ENCODE peak calls at places on chromosomes 2 and 18, in four cellular contexts. R, A, Z and J are unnamed samples. For H3K4me1, the result is how much of the 10 kb centered on the place peaks cover.

GRCh38 chr2:186732843-186733242 is 39.0 kb downstream of the FAM171B start:
- DNase-seq in R (no peak), A (no peak), Z (no peak), J (no peak)

GRCh38 chr2:30565860-30566358 is 118.9 kb downstream of the LCLAT1 start:
- DNase-seq in A (no peak), Z (no peak), R (no peak), J (no peak)

GRCh38 chr2:107602801-107603200 is 223.9 kb upstream of the RGPD4 start:
- DNase-seq in R (no peak), A (no peak), Z (no peak), J (no peak)

GRCh38 chr2:136013286-136013685 is 27.9 kb upstream of the DARS1 start:
- DNase-seq in R (no peak), A (no peak), Z (no peak), J (no peak)

GRCh38 chr2:196186266-196186980 is 15.0 kb upstream of the STK17B start:
- DNase-seq in A (no peak), Z (no peak), R (no peak), J (no peak)

GRCh38 chr2:30666307-30666874 is 140.9 kb downstream of the CAPN13 start:
- DNase-seq in A (no peak), Z (no peak), R (no peak), J (peak)

GRCh38 chr18:45110577-45111506 is 430.2 kb downstream of the SETBP1 start:
- DNase-seq in Z (no peak), A (no peak), R (no peak), J (no peak)

GRCh38 chr18:76005632-76006031 is 489.4 kb downstream of the ZNF516 start:
- DNase-seq in Z (no peak), R (no peak), A (no peak), J (no peak)

DNA sequence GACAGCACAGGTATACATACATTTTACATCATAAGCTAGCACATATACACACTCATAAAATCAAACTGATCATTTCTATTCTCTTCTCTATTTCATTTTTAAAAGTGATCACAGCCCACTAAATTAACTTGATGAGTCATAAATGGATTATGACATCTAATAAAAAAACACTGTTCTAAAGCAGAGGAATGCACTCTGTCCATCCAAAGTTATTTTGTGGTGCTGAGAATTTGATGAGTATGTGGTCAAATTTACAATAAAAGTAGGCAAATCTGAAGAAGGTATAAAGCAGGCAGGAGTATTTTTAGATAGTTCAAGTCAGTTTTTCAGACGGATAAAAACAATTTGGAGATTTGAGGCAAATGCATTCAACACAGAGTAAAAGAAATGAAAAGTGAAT is 104.4 kb downstream of the NOL4 start:
- DNase-seq in Z (no peak), A (no peak), R (no peak), J (no peak)
- H3K4me3 ChIP-seq in Z (no peak), A (no peak), R (no peak), J (no peak)

GRCh38 chr18:9612215-9612830 is 2.0 kb downstream of the PPP4R1 start:
- DNase-seq in A (peak), Z (no peak), R (no peak), J (peak)

GRCh38 chr18:9614401-9615279 is at the start of gene PPP4R1:
- DNase-seq in R (peak), A (peak), Z (peak), J (peak)

GRCh38 chr18:9613550-9614400 is 584 bp downstream of the PPP4R1 start:
- DNase-seq in A (peak), R (peak), Z (peak), J (peak)

GRCh38 chr18:9615280-9615797 is 980 bp upstream of the PPP4R1 start:
- DNase-seq in R (no peak), A (no peak), Z (no peak), J (no peak)

DNA sequence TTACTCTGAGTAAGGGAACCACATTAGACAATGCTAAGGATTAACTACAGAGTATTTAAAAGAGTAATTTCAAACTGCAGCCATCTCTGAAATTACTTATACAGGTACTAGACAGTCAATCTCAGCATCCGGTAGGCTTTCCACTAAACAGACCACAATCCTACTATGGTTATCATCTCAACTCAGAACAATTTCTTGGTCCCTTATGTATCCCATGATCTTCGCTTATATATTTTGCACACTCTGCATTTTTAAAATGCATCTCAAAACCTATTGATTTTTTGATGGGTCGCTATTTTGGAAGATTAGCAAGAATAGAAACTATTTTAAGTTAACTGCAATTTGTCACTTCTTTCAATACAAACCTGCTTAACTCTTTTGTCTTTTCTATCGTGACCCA is 1.4 kb downstream of the PPP4R1 start:
- DNase-seq in Z (no peak), A (no peak), R (no peak), J (no peak)
- H3K4me1 ChIP-seq in Z (under half), A (under half), R (half or more), J (under half)

GRCh38 chr18:50042611-50043010 is 152.3 kb downstream of the MYO5B start:
- DNase-seq in Z (no peak), A (no peak), R (no peak), J (no peak)

GRCh38 chr18:50045126-50045525 is 149.8 kb downstream of the MYO5B start:
- DNase-seq in Z (no peak), A (no peak), R (no peak), J (no peak)

GRCh38 chr18:50039736-50040135 is 155.2 kb downstream of the MYO5B start:
- DNase-seq in R (no peak), Z (no peak), A (no peak), J (no peak)

GRCh38 chr18:50038448-50038847 is 156.5 kb downstream of the MYO5B start:
- DNase-seq in A (no peak), Z (no peak), R (no peak), J (no peak)

GRCh38 chr18:50044402-50044801 is 150.5 kb downstream of the MYO5B start:
- DNase-seq in Z (no peak), R (peak), A (no peak), J (no peak)
- H3K4me3 ChIP-seq in Z (no peak), R (no peak), A (no peak), J (no peak)

GRCh38 chr2:61922714-61923113 is 17.2 kb downstream of the COMMD1 start:
- DNase-seq in R (no peak), A (no peak), Z (no peak), J (no peak)
- H3K4me1 ChIP-seq in R (under half), A (under half), Z (under half), J (under half)

GRCh38 chr18:35236964-35237363 is 3.9 kb upstream of the ZNF397 start:
- DNase-seq in A (no peak), R (no peak), Z (no peak), J (no peak)

GRCh38 chr18:35231052-35231451 is 9.8 kb upstream of the ZNF397 start:
- DNase-seq in R (peak), A (peak), Z (peak), J (peak)
- H3K4me3 ChIP-seq in R (no peak), A (no peak), Z (no peak), J (no peak)